ENCODE peak calls at places on chromosome X, in five cellular contexts. H is endothelial cell of umbilical vein, W is breast epithelium, U is upper lobe of left lung, J is prostate gland. F is an unnamed sample.

GRCh38 chrX:149903889-149904748 is 23.1 kb downstream of the MAGEA8 start:
- DNase-seq in H (peak; percentile 1), W (no peak), U (no peak), J (no peak), F (no peak)

GRCh38 chrX:100747090-100747489 is 15.2 kb upstream of the SYTL4 start:
- DNase-seq in H (peak; percentile 17), W (no peak), U (no peak), J (no peak), F (no peak)

GRCh38 chrX:77442728-77443127 is 4.5 kb upstream of the FGF16 start:
- DNase-seq in H (peak; percentile 96), W (no peak), U (no peak), J (no peak), F (no peak)

GRCh38 chrX:103685396-103685795 is 1.1 kb downstream of the MORF4L2 start:
- DNase-seq in H (no peak), W (no peak), U (no peak), J (no peak), F (no peak)

GRCh38 chrX:25206761-25207160 is 191.0 kb upstream of the ARX start:
- DNase-seq in H (no peak), W (no peak), U (no peak), J (no peak), F (no peak)

GRCh38 chrX:103475381-103475780 is 43.9 kb downstream of the RAB40A start:
- DNase-seq in H (no peak), W (no peak), U (no peak), J (no peak), F (no peak)

GRCh38 chrX:147848009-147848408 is 63.7 kb upstream of the FMR1 start:
- DNase-seq in H (no peak), W (no peak), U (peak; percentile 29), J (peak; percentile 3), F (no peak)

GRCh38 chrX:21373637-21374162 is 518 bp upstream of the CNKSR2 start:
- DNase-seq in H (no peak), W (no peak), U (no peak), J (peak; percentile 3), F (no peak)

GRCh38 chrX:154607370-154607769 is 11.7 kb downstream of the CTAG1B start:
- DNase-seq in H (no peak), W (no peak), U (no peak), J (peak; percentile 27), F (no peak)

GRCh38 chrX:117957128-117957527 is 159.5 kb downstream of the KLHL13 start:
- DNase-seq in H (peak; percentile 21), W (no peak), U (no peak), J (no peak), F (no peak)

GRCh38 chrX:389021-389441 is 2.3 kb upstream of the PPP2R3B start:
- DNase-seq in H (no peak), W (no peak), U (no peak), J (no peak), F (no peak)

GRCh38 chrX:40434947-40435346 is 145.8 kb upstream of the ATP6AP2 start:
- DNase-seq in H (no peak), W (no peak), U (no peak), J (peak; percentile 17), F (no peak)

GRCh38 chrX:123173833-123174232 is 10.2 kb upstream of the GRIA3 start:
- DNase-seq in H (no peak), W (no peak), U (no peak), J (no peak), F (no peak)

GRCh38 chrX:3380603-3381002 is 34.2 kb upstream of the MXRA5 start:
- DNase-seq in H (no peak), W (no peak), U (no peak), J (no peak), F (no peak)

GRCh38 chrX:7120578-7121219 is 26.8 kb upstream of the STS start:
- DNase-seq in H (peak; percentile 76), W (no peak), U (no peak), J (peak; percentile 33), F (peak; percentile 54)

GRCh38 chrX:150854856-150855255 is 43.6 kb downstream of the CD99L2 start:
- DNase-seq in H (no peak), W (no peak), U (no peak), J (no peak), F (no peak)

GRCh38 chrX:110210417-110211139 is 107.3 kb downstream of the AMMECR1 start:
- DNase-seq in H (peak; percentile 72), W (no peak), U (no peak), J (no peak), F (no peak)

GRCh38 chrX:51747671-51748070 is 4.4 kb downstream of the GSPT2 start:
- DNase-seq in H (no peak), W (no peak), U (no peak), J (no peak), F (no peak)

GRCh38 chrX:45142185-45142584 is 58.5 kb downstream of the DIPK2B start:
- DNase-seq in H (no peak), W (no peak), U (no peak), J (no peak), F (no peak)

GRCh38 chrX:154021131-154021611 is 1.5 kb upstream of the IRAK1 start:
- DNase-seq in H (peak; percentile 56), W (no peak), U (no peak), J (no peak), F (no peak)

GRCh38 chrX:10756365-10756915 is 136.1 kb upstream of the MID1 start:
- DNase-seq in H (peak; percentile 61), W (no peak), U (no peak), J (no peak), F (no peak)

GRCh38 chrX:136866337-136867095 is 14.0 kb downstream of the RBMX start:
- DNase-seq in H (no peak), W (no peak), U (no peak), J (no peak), F (no peak)

GRCh38 chrX:134948333-134949241 is 42.2 kb upstream of the SMIM10 start:
- DNase-seq in H (peak; percentile 48), W (no peak), U (no peak), J (no peak), F (no peak)

GRCh38 chrX:20571611-20572010 is 304.9 kb upstream of the RPS6KA3 start:
- DNase-seq in H (no peak), W (no peak), U (no peak), J (no peak), F (no peak)

GRCh38 chrX:129780441-129781105 is 824 bp downstream of the SASH3 start:
- DNase-seq in H (no peak), W (no peak), U (no peak), J (no peak), F (no peak)

GRCh38 chrX:129782706-129783105 is 3.0 kb downstream of the SASH3 start:
- DNase-seq in H (no peak), W (no peak), U (no peak), J (no peak), F (no peak)

GRCh38 chrX:129779747-129780146 is at the start of gene SASH3:
- DNase-seq in H (no peak), W (no peak), U (peak; percentile 84), J (no peak), F (peak; percentile 63)

GRCh38 chrX:129782015-129782495 is 2.3 kb downstream of the SASH3 start:
- DNase-seq in H (no peak), W (no peak), U (no peak), J (no peak), F (no peak)

DNA sequence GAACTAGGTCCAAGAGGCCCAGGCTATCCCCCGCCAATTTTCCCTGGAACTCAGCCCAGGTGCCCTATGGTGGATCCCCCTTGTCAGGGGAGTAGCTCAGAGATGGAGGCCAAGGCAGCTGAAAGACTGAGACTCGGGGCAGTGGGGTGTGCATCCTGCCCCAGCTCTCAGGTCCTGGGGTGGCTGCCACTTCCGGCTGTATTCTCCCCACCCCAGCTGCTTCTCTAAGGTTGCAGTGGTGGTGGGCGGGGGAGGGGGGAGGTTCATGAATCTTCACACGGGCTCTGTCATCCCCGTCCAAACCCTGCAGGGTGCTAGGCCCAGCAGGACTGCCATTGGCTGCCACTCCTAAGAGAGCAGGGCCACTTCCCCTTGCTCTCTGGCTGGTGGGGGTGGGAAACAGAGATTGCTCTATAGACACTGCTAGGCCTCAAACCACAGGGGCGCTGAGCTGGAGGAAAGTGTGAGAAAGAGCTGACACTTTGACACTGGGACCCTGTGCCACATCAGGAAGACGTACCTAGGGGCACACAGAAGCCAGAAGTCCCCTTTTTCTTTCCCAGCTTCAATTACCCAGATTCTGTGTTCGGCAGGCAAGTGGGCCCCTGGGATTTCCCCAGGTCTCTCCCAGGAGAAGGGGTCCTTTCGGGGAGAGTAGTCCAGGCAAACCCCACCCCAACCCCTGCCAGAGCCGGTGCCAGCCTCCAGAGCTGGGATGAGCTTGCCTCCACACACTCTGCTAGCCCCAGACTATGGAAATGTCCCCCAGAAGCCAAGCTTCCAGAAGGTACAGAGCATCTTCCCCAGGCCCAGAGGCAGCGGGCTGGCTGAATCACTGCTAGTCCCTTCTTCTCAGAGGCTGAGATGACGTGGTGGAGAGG is 1.6 kb downstream of the SASH3 start:
- DNase-seq in H (no peak), W (no peak), U (peak; percentile 73), J (no peak), F (peak; percentile 67)
- H3K4me1 ChIP-seq in H (peaks cover 14% of the 10 kb centered on the region), W (no peaks in the 10 kb centered on the region), U (peaks cover 15% of the 10 kb centered on the region), J (no peaks in the 10 kb centered on the region), F (no peaks in the 10 kb centered on the region)

GRCh38 chrX:107686792-107687191 is 58.5 kb downstream of the PRPS1 start:
- DNase-seq in H (peak; percentile 57), W (no peak), U (no peak), J (no peak), F (no peak)

GRCh38 chrX:107686026-107686425 is 57.7 kb downstream of the PRPS1 start:
- DNase-seq in H (no peak), W (no peak), U (no peak), J (no peak), F (no peak)

GRCh38 chrX:107684956-107685385 is 56.7 kb downstream of the PRPS1 start:
- DNase-seq in H (peak; percentile 83), W (peak; percentile 66), U (peak; percentile 98), J (peak; percentile 90), F (peak; percentile 60)

GRCh38 chrX:107683931-107684330 is 55.6 kb downstream of the PRPS1 start:
- DNase-seq in H (no peak), W (no peak), U (no peak), J (no peak), F (no peak)

GRCh38 chrX:107683124-107683895 is 55.0 kb downstream of the PRPS1 start:
- DNase-seq in H (peak; percentile 61), W (no peak), U (peak; percentile 73), J (peak; percentile 44), F (peak; percentile 16)
- TF ChIP-seq POLR2AphosphoS5 in H (no peak), W (peak; percentile 20), U (peak; percentile 90), J (peak; percentile 91), F (peak; percentile 40)

GRCh38 chrX:48468247-48468671 is 1.8 kb downstream of the SLC38A5 start:
- DNase-seq in H (no peak), W (no peak), U (no peak), J (no peak), F (peak; percentile 62)

GRCh38 chrX:48468693-48469691 is 1.1 kb downstream of the SLC38A5 start:
- DNase-seq in H (no peak), W (no peak), U (no peak), J (no peak), F (peak; percentile 31)

GRCh38 chrX:48465336-48465933 is 4.6 kb downstream of the SLC38A5 start:
- DNase-seq in H (no peak), W (no peak), U (no peak), J (no peak), F (no peak)

GRCh38 chrX:48466696-48467095 is 3.4 kb downstream of the SLC38A5 start:
- DNase-seq in H (no peak), W (no peak), U (no peak), J (no peak), F (no peak)

GRCh38 chrX:48467331-48467761 is 2.7 kb downstream of the SLC38A5 start:
- DNase-seq in H (no peak), W (no peak), U (no peak), J (no peak), F (no peak)
- TF ChIP-seq POLR2A in H (no peak), W (no peak), U (no peak), J (no peak), F (no peak)

GRCh38 chrX:133097031-133097430 is at the start of gene USP26:
- DNase-seq in H (no peak), W (no peak), U (no peak), J (no peak), F (no peak)
- H3K4me1 ChIP-seq in H (no peaks in the 10 kb centered on the region), W (no peaks in the 10 kb centered on the region), U (no peaks in the 10 kb centered on the region), J (no peaks in the 10 kb centered on the region), F (no peaks in the 10 kb centered on the region)